ENCODE peak calls at places on chromosomes 3 and 15, in seven cellular contexts. One of them, this sample, is unnamed.

GRCh38 chr3:100136921-100137320 is 22.6 kb upstream of the FILIP1L start:
- DNase-seq in spleen: no peak
- DNase-seq in A549: no peak
- DNase-seq in ovary: no peak
- DNase-seq in testis: peak; percentile 24
- DNase-seq in Peyer's patch: no peak
- DNase-seq in body of pancreas: no peak
- DNase-seq in this sample: no peak

GRCh38 chr3:49701388-49702077 is 12.2 kb downstream of the RNF123 start:
- DNase-seq in spleen: no peak
- DNase-seq in A549: no peak
- DNase-seq in ovary: no peak
- DNase-seq in testis: no peak
- DNase-seq in Peyer's patch: no peak
- DNase-seq in body of pancreas: no peak
- DNase-seq in this sample: peak; percentile 38

GRCh38 chr3:57778499-57778898 is 22.4 kb downstream of the SLMAP start:
- DNase-seq in spleen: no peak
- DNase-seq in A549: no peak
- DNase-seq in ovary: no peak
- DNase-seq in testis: no peak
- DNase-seq in Peyer's patch: no peak
- DNase-seq in body of pancreas: no peak
- DNase-seq in this sample: no peak

GRCh38 chr15:60421544-60421943 is 23.8 kb upstream of the ANXA2 start:
- DNase-seq in spleen: no peak
- DNase-seq in A549: no peak
- DNase-seq in ovary: no peak
- DNase-seq in testis: no peak
- DNase-seq in Peyer's patch: no peak
- DNase-seq in body of pancreas: no peak
- DNase-seq in this sample: no peak

GRCh38 chr3:37800022-37800493 is 61.6 kb upstream of the CTDSPL start:
- DNase-seq in spleen: no peak
- DNase-seq in A549: no peak
- DNase-seq in ovary: no peak
- DNase-seq in testis: no peak
- DNase-seq in Peyer's patch: no peak
- DNase-seq in body of pancreas: no peak
- DNase-seq in this sample: no peak

GRCh38 chr15:69780374-69780773 is 317.3 kb downstream of the TLE3 start:
- DNase-seq in spleen: no peak
- DNase-seq in A549: no peak
- DNase-seq in ovary: no peak
- DNase-seq in testis: no peak
- DNase-seq in Peyer's patch: no peak
- DNase-seq in body of pancreas: no peak
- DNase-seq in this sample: no peak

GRCh38 chr15:52080031-52080430 is 32.5 kb downstream of the BCL2L10 start:
- DNase-seq in spleen: no peak
- DNase-seq in A549: no peak
- DNase-seq in ovary: no peak
- DNase-seq in testis: no peak
- DNase-seq in Peyer's patch: no peak
- DNase-seq in body of pancreas: no peak
- DNase-seq in this sample: no peak

GRCh38 chr3:65867463-65868210 is 171.1 kb downstream of the MAGI1 start:
- DNase-seq in spleen: no peak
- DNase-seq in A549: no peak
- DNase-seq in ovary: no peak
- DNase-seq in testis: no peak
- DNase-seq in Peyer's patch: no peak
- DNase-seq in body of pancreas: no peak
- DNase-seq in this sample: no peak

GRCh38 chr3:55619186-55619808 is 132.2 kb upstream of the WNT5A start:
- DNase-seq in spleen: no peak
- DNase-seq in A549: no peak
- DNase-seq in ovary: no peak
- DNase-seq in testis: no peak
- DNase-seq in Peyer's patch: no peak
- DNase-seq in body of pancreas: no peak
- DNase-seq in this sample: no peak

GRCh38 chr3:123110953-123111615 is 44.3 kb downstream of the PDIA5 start:
- DNase-seq in spleen: peak; percentile 77
- DNase-seq in A549: no peak
- DNase-seq in ovary: no peak
- DNase-seq in testis: no peak
- DNase-seq in Peyer's patch: no peak
- DNase-seq in body of pancreas: no peak
- DNase-seq in this sample: no peak

GRCh38 chr15:64134322-64134829 is 17.2 kb upstream of the SNX22 start:
- DNase-seq in spleen: peak; percentile 73
- DNase-seq in A549: no peak
- DNase-seq in ovary: peak; percentile 45
- DNase-seq in testis: peak; percentile 89
- DNase-seq in Peyer's patch: no peak
- DNase-seq in body of pancreas: peak; percentile 42
- DNase-seq in this sample: peak; percentile 82

GRCh38 chr3:46829699-46830208 is 33.5 kb downstream of the MYL3 start:
- DNase-seq in spleen: no peak
- DNase-seq in A549: no peak
- DNase-seq in ovary: no peak
- DNase-seq in testis: no peak
- DNase-seq in Peyer's patch: no peak
- DNase-seq in body of pancreas: no peak
- DNase-seq in this sample: no peak

GRCh38 chr3:149494022-149494758 is 19.7 kb downstream of the TM4SF4 start:
- DNase-seq in spleen: no peak
- DNase-seq in A549: peak; percentile 72
- DNase-seq in ovary: peak; percentile 62
- DNase-seq in testis: peak; percentile 79
- DNase-seq in Peyer's patch: no peak
- DNase-seq in body of pancreas: peak; percentile 73
- DNase-seq in this sample: peak; percentile 42

GRCh38 chr15:39213385-39213840 is 367.5 kb upstream of the THBS1 start:
- DNase-seq in spleen: no peak
- DNase-seq in A549: no peak
- DNase-seq in ovary: peak; percentile 51
- DNase-seq in testis: peak; percentile 66
- DNase-seq in Peyer's patch: no peak
- DNase-seq in body of pancreas: peak; percentile 20
- DNase-seq in this sample: peak; percentile 48

GRCh38 chr15:93190238-93190637 is 101.2 kb upstream of the RGMA start:
- DNase-seq in spleen: no peak
- DNase-seq in A549: no peak
- DNase-seq in ovary: no peak
- DNase-seq in testis: no peak
- DNase-seq in Peyer's patch: no peak
- DNase-seq in body of pancreas: no peak
- DNase-seq in this sample: no peak

GRCh38 chr15:101187820-101188516 is 63.9 kb downstream of the CHSY1 start:
- DNase-seq in spleen: no peak
- DNase-seq in A549: no peak
- DNase-seq in ovary: no peak
- DNase-seq in testis: no peak
- DNase-seq in Peyer's patch: no peak
- DNase-seq in body of pancreas: peak; percentile 32
- DNase-seq in this sample: peak; percentile 15

GRCh38 chr3:50323092-50323600 is 601 bp upstream of the HYAL2 start:
- DNase-seq in spleen: peak; percentile 79
- DNase-seq in A549: no peak
- DNase-seq in ovary: no peak
- DNase-seq in testis: no peak
- DNase-seq in Peyer's patch: no peak
- DNase-seq in body of pancreas: no peak
- DNase-seq in this sample: no peak

GRCh38 chr15:70185251-70185711 is 87.6 kb upstream of the TLE3 start:
- DNase-seq in spleen: peak; percentile 31
- DNase-seq in A549: no peak
- DNase-seq in ovary: no peak
- DNase-seq in testis: no peak
- DNase-seq in Peyer's patch: no peak
- DNase-seq in body of pancreas: no peak
- DNase-seq in this sample: no peak

GRCh38 chr3:65633018-65633417 is 405.7 kb downstream of the MAGI1 start:
- DNase-seq in spleen: no peak
- DNase-seq in A549: no peak
- DNase-seq in ovary: no peak
- DNase-seq in testis: no peak
- DNase-seq in Peyer's patch: no peak
- DNase-seq in body of pancreas: no peak
- DNase-seq in this sample: no peak

GRCh38 chr3:194689493-194689901 is 3.8 kb downstream of the FAM43A start:
- DNase-seq in spleen: peak; percentile 86
- DNase-seq in A549: no peak
- DNase-seq in ovary: peak; percentile 14
- DNase-seq in testis: no peak
- DNase-seq in Peyer's patch: no peak
- DNase-seq in body of pancreas: no peak
- DNase-seq in this sample: no peak

GRCh38 chr15:84681822-84682221 is 23.8 kb upstream of the NMB start:
- DNase-seq in spleen: no peak
- DNase-seq in A549: no peak
- DNase-seq in ovary: no peak
- DNase-seq in testis: no peak
- DNase-seq in Peyer's patch: no peak
- DNase-seq in body of pancreas: no peak
- DNase-seq in this sample: no peak

DNA sequence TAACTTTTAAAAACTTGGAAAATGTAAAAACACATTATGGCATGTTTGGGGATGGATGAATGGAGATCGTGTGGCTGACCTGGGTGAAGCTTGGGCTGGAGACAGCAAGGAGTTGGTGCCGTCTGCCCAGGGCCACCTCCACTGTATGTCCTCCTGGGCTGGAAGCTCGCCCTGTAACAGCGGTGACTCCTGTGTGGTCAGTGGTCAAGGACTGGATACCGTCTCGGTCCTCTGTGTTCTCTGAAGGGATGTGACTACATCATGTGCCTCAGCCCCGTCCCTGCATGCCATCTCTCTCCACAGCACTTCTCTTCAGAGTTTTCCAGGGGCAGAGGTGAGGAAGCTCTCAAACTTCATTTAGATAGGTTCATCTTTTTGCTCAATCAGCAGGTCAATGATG is 9.5 kb downstream of the LIMD1 start:
- DNase-seq in spleen: peak; percentile 52
- DNase-seq in A549: no peak
- DNase-seq in ovary: no peak
- DNase-seq in testis: no peak
- DNase-seq in Peyer's patch: no peak
- DNase-seq in body of pancreas: no peak
- DNase-seq in this sample: no peak
- TF ChIP-seq POLR2A in spleen: no peak
- TF ChIP-seq POLR2A in A549: no peak
- TF ChIP-seq POLR2A in ovary: no peak
- TF ChIP-seq POLR2A in testis: no peak
- TF ChIP-seq POLR2A in Peyer's patch: no peak
- TF ChIP-seq POLR2A in body of pancreas: no peak
- TF ChIP-seq POLR2A in this sample: no peak

DNA sequence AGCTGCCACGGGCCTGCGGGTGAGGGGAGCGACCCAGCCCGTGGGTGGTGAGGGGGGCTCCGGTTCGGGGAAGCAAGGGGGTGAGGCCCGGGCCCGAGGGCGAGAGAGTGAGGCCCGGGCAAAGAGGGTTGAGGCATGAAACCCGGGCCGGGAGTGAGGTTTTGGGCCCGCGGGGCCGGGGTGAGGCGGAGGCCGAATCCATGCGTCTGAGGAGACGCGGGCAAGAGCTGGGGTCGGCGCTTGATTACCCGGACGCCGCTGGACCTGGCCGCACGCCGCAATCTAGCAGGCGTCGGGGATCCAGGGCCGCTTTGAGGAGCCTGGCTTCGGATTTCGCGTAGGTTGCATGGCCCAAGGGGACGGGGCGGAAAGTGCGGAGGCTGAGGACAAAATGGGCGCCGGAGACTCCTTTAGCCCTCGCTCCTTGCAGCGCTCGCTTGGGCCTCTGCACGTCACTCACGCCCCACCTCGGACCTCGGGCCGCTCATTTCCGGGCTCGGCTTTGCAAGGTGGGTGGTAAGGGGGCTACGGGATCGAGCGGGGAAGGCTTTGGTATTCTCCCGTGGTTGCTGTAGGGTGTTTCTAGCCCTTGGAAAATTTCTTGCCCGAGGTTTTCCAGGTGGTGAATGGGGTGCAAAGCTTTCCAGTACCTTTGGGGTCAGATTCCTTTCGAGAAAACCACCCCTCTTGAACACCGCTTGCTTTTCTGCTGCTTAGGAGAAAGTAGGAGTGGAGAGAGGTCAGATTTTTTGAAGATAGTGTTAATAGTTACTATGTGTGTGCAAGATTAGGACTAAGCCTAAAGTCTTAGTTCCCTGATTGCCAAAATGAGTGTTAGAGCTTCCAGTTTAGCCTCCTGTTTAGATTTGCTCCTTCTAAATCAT is 827 bp downstream of the SLC25A36 start:
- DNase-seq in spleen: peak; percentile 91
- DNase-seq in A549: peak; percentile 15
- DNase-seq in ovary: peak; percentile 57
- DNase-seq in testis: peak; percentile 73
- DNase-seq in Peyer's patch: peak; percentile 77
- DNase-seq in body of pancreas: peak; percentile 61
- DNase-seq in this sample: peak; percentile 85
- TF ChIP-seq POLR2A in spleen: no peak
- TF ChIP-seq POLR2A in A549: peak; percentile 16
- TF ChIP-seq POLR2A in ovary: no peak
- TF ChIP-seq POLR2A in testis: no peak
- TF ChIP-seq POLR2A in Peyer's patch: peak; percentile 17
- TF ChIP-seq POLR2A in body of pancreas: peak; percentile 28
- TF ChIP-seq POLR2A in this sample: no peak

DNA sequence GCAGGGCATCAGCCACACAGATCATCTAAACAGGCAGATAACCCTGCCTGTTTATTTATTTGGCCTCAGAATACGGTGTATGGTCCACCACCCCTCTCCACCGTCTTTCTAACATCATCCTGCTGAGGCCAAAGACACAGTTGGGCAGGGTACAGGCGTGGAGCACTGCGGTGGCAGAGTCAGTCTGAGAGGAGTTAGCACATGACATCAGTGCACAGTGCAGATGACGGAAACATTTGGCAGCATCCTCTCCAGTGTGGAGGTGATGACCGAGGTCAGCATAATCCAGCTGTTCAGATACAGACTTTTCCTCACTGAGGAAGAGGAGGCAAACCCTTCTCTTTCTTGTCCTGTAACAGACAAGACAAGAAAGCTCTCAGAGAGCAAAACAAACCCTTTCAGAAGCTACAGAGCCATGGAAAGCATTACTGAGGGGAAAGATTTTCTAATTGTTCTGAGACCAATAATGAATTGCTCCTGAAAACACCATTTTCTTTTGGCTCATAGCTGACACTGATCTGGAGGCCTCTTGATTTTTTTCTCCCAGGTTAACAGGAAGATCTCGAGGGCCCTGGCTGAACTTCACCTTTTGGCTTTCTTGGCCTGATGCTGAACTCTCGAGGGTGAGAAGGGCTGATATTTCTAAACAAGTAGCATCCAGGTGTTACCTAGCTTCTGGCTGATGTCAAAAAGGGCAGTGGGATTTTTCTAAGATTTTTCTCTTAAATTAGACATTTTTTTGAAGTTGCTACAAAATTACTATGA is 20.1 kb upstream of the NFKBIZ start:
- DNase-seq in spleen: peak; percentile 85
- DNase-seq in A549: no peak
- DNase-seq in ovary: peak; percentile 72
- DNase-seq in testis: peak; percentile 48
- DNase-seq in Peyer's patch: no peak
- DNase-seq in body of pancreas: peak; percentile 66
- DNase-seq in this sample: no peak
- TF ChIP-seq POLR2A in spleen: no peak
- TF ChIP-seq POLR2A in A549: no peak
- TF ChIP-seq POLR2A in ovary: peak; percentile 19
- TF ChIP-seq POLR2A in testis: no peak
- TF ChIP-seq POLR2A in Peyer's patch: no peak
- TF ChIP-seq POLR2A in body of pancreas: no peak
- TF ChIP-seq POLR2A in this sample: no peak

GRCh38 chr3:30607032-30607833 is 832 bp downstream of the TGFBR2 start:
- DNase-seq in spleen: peak; percentile 97
- DNase-seq in A549: no peak
- DNase-seq in ovary: peak; percentile 55
- DNase-seq in testis: peak; percentile 72
- DNase-seq in Peyer's patch: peak; percentile 81
- DNase-seq in body of pancreas: peak; percentile 78
- DNase-seq in this sample: peak; percentile 66
- TF ChIP-seq POLR2A in spleen: peak; percentile 87
- TF ChIP-seq POLR2A in A549: no peak
- TF ChIP-seq POLR2A in ovary: no peak
- TF ChIP-seq POLR2A in testis: no peak
- TF ChIP-seq POLR2A in Peyer's patch: peak; percentile 51
- TF ChIP-seq POLR2A in body of pancreas: peak; percentile 46
- TF ChIP-seq POLR2A in this sample: no peak